ENCODE peak calls at places on chromosomes 7 and 10, in six cellular contexts. F, G, C, S, M and I are unnamed samples.

GRCh38 chr7:30074422-30075030 is 46.3 kb downstream of the PLEKHA8 start:
- DNase-seq in F (peak), G (no peak), C (no peak), S (peak), M (peak), I (no peak)

GRCh38 chr10:131642966-131643365 is 257.8 kb upstream of the PPP2R2D start:
- DNase-seq in F (no peak), G (no peak), C (no peak), S (no peak), M (no peak), I (no peak)

GRCh38 chr10:75043256-75044121 is 68.0 kb upstream of the SAMD8 start:
- DNase-seq in F (no peak), G (no peak), C (no peak), S (no peak), M (no peak), I (peak)

GRCh38 chr7:34596887-34597286 is 61.1 kb upstream of the NPSR1 start:
- DNase-seq in F (no peak), G (no peak), C (no peak), S (no peak), M (no peak), I (no peak)

GRCh38 chr7:121752706-121753105 is 120.3 kb upstream of the PTPRZ1 start:
- DNase-seq in F (peak), G (no peak), C (no peak), S (no peak), M (peak), I (peak)

GRCh38 chr7:44982535-44982923 is 3.7 kb upstream of the MYO1G start:
- DNase-seq in F (no peak), G (no peak), C (no peak), S (peak), M (no peak), I (no peak)

GRCh38 chr7:24227603-24228359 is 56.2 kb upstream of the NPY start:
- DNase-seq in F (no peak), G (no peak), C (no peak), S (no peak), M (no peak), I (no peak)

GRCh38 chr10:124152781-124153600 is 59.6 kb upstream of the CHST15 start:
- DNase-seq in F (peak), G (no peak), C (no peak), S (peak), M (peak), I (peak)

GRCh38 chr10:101564490-101564991 is 23.5 kb downstream of the POLL start:
- DNase-seq in F (no peak), G (no peak), C (no peak), S (no peak), M (no peak), I (peak)

GRCh38 chr10:52128056-52128683 is 185.9 kb upstream of the DKK1 start:
- DNase-seq in F (no peak), G (peak), C (no peak), S (no peak), M (no peak), I (peak)

GRCh38 chr10:52313350-52314006 is 603 bp upstream of the DKK1 start:
- DNase-seq in F (peak), G (no peak), C (peak), S (no peak), M (no peak), I (peak)

GRCh38 chr7:41938371-41938770 is 235.5 kb upstream of the INHBA start:
- DNase-seq in F (no peak), G (no peak), C (no peak), S (no peak), M (peak), I (no peak)

GRCh38 chr10:110843796-110844616 is 27.7 kb upstream of the PDCD4 start:
- DNase-seq in F (no peak), G (no peak), C (no peak), S (no peak), M (no peak), I (no peak)

GRCh38 chr10:84296071-84296981 is 32.1 kb upstream of the CCSER2 start:
- DNase-seq in F (peak), G (no peak), C (no peak), S (peak), M (peak), I (peak)

GRCh38 chr7:106823631-106824030 is 41.5 kb upstream of the PIK3CG start:
- DNase-seq in F (peak), G (no peak), C (no peak), S (no peak), M (no peak), I (no peak)

GRCh38 chr10:20811131-20811530 is 86.0 kb downstream of the NEBL start:
- DNase-seq in F (no peak), G (no peak), C (no peak), S (no peak), M (no peak), I (no peak)

GRCh38 chr7:132030161-132030568 is 473.7 kb upstream of the PODXL start:
- DNase-seq in F (no peak), G (no peak), C (no peak), S (no peak), M (no peak), I (no peak)

GRCh38 chr10:36808625-36809362 is 316.6 kb upstream of the ANKRD30A start:
- DNase-seq in F (peak), G (no peak), C (no peak), S (no peak), M (no peak), I (no peak)

GRCh38 chr7:45920543-45921380 is at the start of gene IGFBP3:
- DNase-seq in F (peak), G (peak), C (peak), S (peak), M (peak), I (peak)

GRCh38 chr10:87546971-87547413 is 42.3 kb downstream of the MINPP1 start:
- DNase-seq in F (no peak), G (no peak), C (no peak), S (no peak), M (peak), I (no peak)

GRCh38 chr7:122412886-122413285 is 108.3 kb upstream of the FEZF1 start:
- DNase-seq in F (peak), G (no peak), C (no peak), S (no peak), M (peak), I (no peak)

GRCh38 chr10:103618575-103619423 is 125.3 kb downstream of the NEURL1 start:
- DNase-seq in F (no peak), G (no peak), C (no peak), S (no peak), M (no peak), I (no peak)

GRCh38 chr10:129689681-129690080 is 222.6 kb downstream of the MGMT start:
- DNase-seq in F (no peak), G (no peak), C (no peak), S (no peak), M (no peak), I (no peak)

GRCh38 chr7:143849785-143850479 is 52.0 kb downstream of the TCAF1 start:
- DNase-seq in F (no peak), G (no peak), C (no peak), S (no peak), M (no peak), I (no peak)

GRCh38 chr7:44432381-44432977 is 58.0 kb downstream of the NUDCD3 start:
- DNase-seq in F (no peak), G (no peak), C (no peak), S (no peak), M (no peak), I (no peak)

GRCh38 chr7:130481898-130482297 is 10.0 kb upstream of the MEST start:
- DNase-seq in F (peak), G (no peak), C (no peak), S (no peak), M (peak), I (no peak)

GRCh38 chr10:102780246-102780645 is 36.5 kb downstream of the WBP1L start:
- DNase-seq in F (peak), G (no peak), C (no peak), S (no peak), M (no peak), I (no peak)

GRCh38 chr10:110919349-110919931 is at the start of gene SHOC2:
- DNase-seq in F (no peak), G (no peak), C (peak), S (peak), M (no peak), I (peak)

GRCh38 chr10:89702121-89702480 is 711 bp downstream of the KIF20B start:
- DNase-seq in F (peak), G (no peak), C (no peak), S (no peak), M (peak), I (no peak)

GRCh38 chr7:111140091-111140870 is 49.4 kb downstream of the LRRN3 start:
- DNase-seq in F (no peak), G (no peak), C (no peak), S (no peak), M (no peak), I (no peak)

DNA sequence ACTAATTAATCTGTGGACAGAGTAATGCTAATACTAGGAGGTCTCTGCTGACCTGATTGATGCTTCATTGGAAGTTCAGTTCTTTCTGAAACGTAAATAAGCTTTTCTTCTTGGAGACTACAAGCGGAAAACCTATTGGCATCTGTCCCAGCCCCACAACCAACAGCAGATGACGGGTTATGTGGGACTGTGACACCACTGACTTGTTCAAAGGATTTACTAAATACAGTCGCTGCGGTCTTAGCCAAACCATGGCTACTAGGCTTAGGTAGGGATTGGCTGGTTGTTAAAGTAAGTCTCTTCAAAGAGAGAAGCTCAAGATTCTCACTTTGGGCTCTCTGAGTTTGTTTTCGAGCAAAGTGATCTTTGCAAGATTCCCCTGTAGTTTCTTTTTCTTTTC is 68.3 kb downstream of the HYCC1 start:
- DNase-seq in F (peak), G (no peak), C (no peak), S (no peak), M (no peak), I (no peak)
- H4K91ac ChIP-seq in F (no peak), G (no peak), C (no peak), S (no peak), M (no peak), I (no peak)

GRCh38 chr10:71073451-71074175 is 138.8 kb upstream of the UNC5B start:
- DNase-seq in F (no peak), G (no peak), C (no peak), S (no peak), M (no peak), I (no peak)
- H4K91ac ChIP-seq in F (no peak), G (peak), C (no peak), S (no peak), M (no peak), I (no peak)

DNA sequence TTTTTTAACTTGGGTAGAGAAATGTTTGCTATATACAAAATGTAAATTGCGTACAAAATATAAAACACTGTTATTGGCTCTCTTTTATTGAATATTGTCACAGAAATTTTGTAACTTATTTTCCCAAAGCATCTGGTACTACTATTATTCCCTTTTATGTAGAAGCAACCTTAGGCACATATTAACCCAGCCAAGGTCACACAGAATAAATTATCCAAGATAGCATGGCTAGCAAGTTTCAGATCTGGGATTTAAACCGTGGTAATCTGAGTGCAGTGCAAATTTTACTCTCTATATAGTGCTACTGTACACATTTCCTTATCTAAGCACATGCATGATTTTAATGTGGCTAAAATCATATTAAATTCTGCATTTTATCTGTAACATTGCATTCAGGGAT is 1190.5 kb upstream of the LRRTM3 start:
- DNase-seq in F (no peak), G (no peak), C (no peak), S (no peak), M (no peak), I (no peak)
- H4K91ac ChIP-seq in F (no peak), G (no peak), C (no peak), S (no peak), M (no peak), I (no peak)

GRCh38 chr10:132932461-132933307 is 9.7 kb downstream of the CFAP46 start:
- DNase-seq in F (no peak), G (no peak), C (no peak), S (no peak), M (no peak), I (no peak)
- H4K91ac ChIP-seq in F (no peak), G (no peak), C (no peak), S (no peak), M (peak), I (no peak)